ENCODE peak calls at places on chromosomes 13 and 19, in seven cellular contexts. L is suprapubic skin, V is breast epithelium, T is uterus, Q is lower leg skin, P is transverse colon, K is tibial nerve. R is an unnamed sample.

GRCh38 chr19:21751379-21751778 is 16.0 kb downstream of the ZNF100 start:
- DNase-seq in T (no peak), V (no peak), Q (no peak), P (no peak), L (no peak), K (no peak), R (no peak)

GRCh38 chr19:5621311-5621944 is 1.1 kb downstream of the SAFB2 start:
- DNase-seq in P (peak; percentile 18), Q (peak; percentile 84), K (no peak), T (peak; percentile 72), L (no peak), V (no peak), R (no peak)

GRCh38 chr19:5665781-5666513 is 14.4 kb downstream of the MICOS13 start:
- DNase-seq in L (no peak), K (no peak), T (no peak), Q (no peak), P (no peak), V (no peak), R (no peak)

GRCh38 chr19:18756896-18757295 is 34.2 kb downstream of the COMP start:
- DNase-seq in T (no peak), V (peak; percentile 82), K (no peak), Q (no peak), L (no peak), P (no peak), R (no peak)

GRCh38 chr13:42458193-42458592 is 115.8 kb upstream of the TNFSF11 start:
- DNase-seq in T (no peak), L (no peak), Q (no peak), P (no peak), V (no peak), K (no peak), R (no peak)

GRCh38 chr13:27035892-27036235 is 135.7 kb downstream of the USP12 start:
- DNase-seq in L (peak; percentile 47), Q (peak; percentile 70), K (no peak), V (no peak), T (no peak), P (no peak), R (no peak)

GRCh38 chr13:74077375-74077774 is 56.8 kb downstream of the KLF12 start:
- DNase-seq in T (no peak), K (no peak), P (no peak), Q (no peak), V (no peak), L (no peak), R (no peak)

GRCh38 chr19:13132471-13133166 is 14.6 kb downstream of the NACC1 start:
- DNase-seq in P (no peak), T (no peak), K (no peak), Q (no peak), L (no peak), V (no peak), R (no peak)

GRCh38 chr19:7467009-7467989 is 21.5 kb downstream of the PEX11G start:
- DNase-seq in P (no peak), V (no peak), Q (no peak), K (no peak), T (no peak), L (no peak), R (no peak)

GRCh38 chr19:334296-335071 is 10.1 kb downstream of the MIER2 start:
- DNase-seq in Q (no peak), K (no peak), P (no peak), T (no peak), L (peak; percentile 56), V (no peak), R (no peak)

GRCh38 chr19:17764348-17764747 is 13.1 kb downstream of the FCHO1 start:
- DNase-seq in K (no peak), T (no peak), P (no peak), L (no peak), Q (no peak), V (no peak), R (no peak)

GRCh38 chr13:30900952-30901749 is 4.9 kb upstream of the MEDAG start:
- DNase-seq in T (no peak), K (no peak), V (no peak), P (no peak), Q (no peak), L (no peak), R (no peak)

GRCh38 chr19:5826531-5827341 is 12.8 kb downstream of the FUT6 start:
- DNase-seq in K (no peak), Q (peak; percentile 90), L (no peak), V (peak; percentile 71), P (peak; percentile 88), T (no peak), R (no peak)

GRCh38 chr13:33328691-33329090 is 43.1 kb upstream of the STARD13 start:
- DNase-seq in T (no peak), K (no peak), V (no peak), P (no peak), Q (no peak), L (no peak), R (no peak)

DNA sequence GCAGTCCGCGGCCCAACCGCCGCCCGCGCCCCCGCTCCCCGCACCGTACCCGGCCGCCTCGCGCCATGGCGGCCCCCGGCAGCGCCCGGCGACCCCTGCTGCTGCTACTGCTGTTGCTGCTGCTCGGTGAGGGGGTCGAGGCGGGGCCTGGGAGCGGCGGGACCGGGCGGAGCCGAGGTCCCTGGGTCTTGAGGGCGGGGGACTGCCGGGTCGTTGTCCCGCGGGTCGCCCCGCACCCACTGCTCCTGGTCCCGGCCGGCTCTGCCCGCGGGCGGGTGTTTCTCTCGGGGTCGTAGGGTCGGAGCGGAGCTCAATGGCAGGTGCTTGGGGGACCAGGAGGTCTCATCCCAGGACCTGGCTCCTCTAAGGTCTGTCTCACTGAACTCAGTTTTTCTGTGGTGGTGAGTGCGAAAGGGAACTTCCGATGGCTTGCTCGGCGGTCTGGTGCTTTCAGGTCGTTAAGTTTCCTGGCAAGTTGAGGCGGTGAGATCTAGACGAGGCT is 382 bp downstream of the LAMP1 start:
- DNase-seq in K (no peak), P (peak; percentile 26), Q (peak; percentile 90), V (no peak), T (no peak), L (no peak), R (no peak)
- TF ChIP-seq POLR2A in K (no peak), P (no peak), Q (no peak), V (no peak), T (no peak), L (no peak), R (peak; percentile 70)

DNA sequence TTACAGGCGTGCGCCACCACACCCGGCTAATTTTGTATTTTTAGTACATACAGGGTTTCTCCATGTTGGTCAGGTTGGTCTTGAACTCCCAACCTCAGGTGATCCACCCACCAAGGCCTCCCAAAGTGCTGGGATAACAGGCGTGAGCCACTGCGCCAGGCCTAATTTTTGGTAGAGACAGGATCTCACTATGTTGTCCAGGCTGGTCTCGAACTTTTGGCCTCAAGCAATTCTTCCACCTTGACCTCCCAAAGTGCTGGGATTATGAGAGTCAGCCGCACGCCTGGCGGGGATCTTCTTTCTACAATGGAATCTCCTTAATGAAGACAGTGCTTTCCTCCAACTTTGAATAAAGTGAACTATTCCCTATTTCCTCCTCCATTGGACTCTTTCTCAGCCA is 5.8 kb downstream of the RASIP1 start:
- DNase-seq in V (no peak), L (no peak), P (no peak), T (no peak), K (no peak), Q (no peak), R (no peak)
- TF ChIP-seq POLR2A in V (no peak), L (no peak), P (no peak), T (no peak), K (no peak), Q (no peak), R (no peak)

GRCh38 chr19:55228403-55229031 is at the start of gene TMEM86B:
- DNase-seq in K (no peak), V (no peak), P (no peak), Q (no peak), L (no peak), T (no peak), R (no peak)
- TF ChIP-seq POLR2A in K (no peak), V (no peak), P (no peak), Q (no peak), L (no peak), T (no peak), R (no peak)

GRCh38 chr19:14401468-14401867 is 17.7 kb downstream of the DDX39A start:
- DNase-seq in T (no peak), P (no peak), L (no peak), V (no peak), Q (no peak), K (no peak), R (no peak)

GRCh38 chr19:14405380-14405757 is 13.8 kb downstream of the DDX39A start:
- DNase-seq in P (no peak), V (no peak), Q (no peak), T (no peak), K (no peak), L (no peak), R (no peak)

GRCh38 chr19:14405758-14406644 is 13.1 kb downstream of the DDX39A start:
- DNase-seq in L (peak; percentile 92), V (peak; percentile 89), Q (peak; percentile 95), P (peak; percentile 87), K (peak; percentile 72), T (peak; percentile 86), R (peak; percentile 100)

GRCh38 chr19:14406645-14407331 is 12.4 kb downstream of the DDX39A start:
- DNase-seq in Q (no peak), T (no peak), P (no peak), K (no peak), L (no peak), V (no peak), R (no peak)

DNA sequence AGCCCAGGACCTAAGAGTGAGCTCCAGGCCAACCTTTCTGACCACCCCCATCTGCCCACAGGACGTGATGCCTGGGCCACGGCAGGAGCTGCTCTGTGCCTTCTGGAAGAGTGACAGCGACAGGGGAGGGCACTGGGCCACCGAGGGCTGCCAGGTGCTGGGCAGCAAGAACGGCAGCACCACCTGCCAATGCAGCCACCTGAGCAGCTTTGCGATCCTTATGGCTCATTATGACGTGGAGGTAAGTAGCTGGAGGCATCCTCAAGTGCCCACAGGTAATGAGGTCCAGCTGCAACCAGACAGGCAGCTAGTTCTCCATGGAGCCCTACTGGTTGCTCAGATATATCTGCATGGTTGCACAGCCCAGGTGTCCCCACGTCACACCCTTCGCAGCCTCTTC is 14.8 kb downstream of the DDX39A start:
- DNase-seq in V (no peak), Q (no peak), K (no peak), T (no peak), P (no peak), L (no peak), R (no peak)
- TF ChIP-seq POLR2A in V (no peak), Q (no peak), K (no peak), T (no peak), P (no peak), L (no peak), R (peak; percentile 36)

DNA sequence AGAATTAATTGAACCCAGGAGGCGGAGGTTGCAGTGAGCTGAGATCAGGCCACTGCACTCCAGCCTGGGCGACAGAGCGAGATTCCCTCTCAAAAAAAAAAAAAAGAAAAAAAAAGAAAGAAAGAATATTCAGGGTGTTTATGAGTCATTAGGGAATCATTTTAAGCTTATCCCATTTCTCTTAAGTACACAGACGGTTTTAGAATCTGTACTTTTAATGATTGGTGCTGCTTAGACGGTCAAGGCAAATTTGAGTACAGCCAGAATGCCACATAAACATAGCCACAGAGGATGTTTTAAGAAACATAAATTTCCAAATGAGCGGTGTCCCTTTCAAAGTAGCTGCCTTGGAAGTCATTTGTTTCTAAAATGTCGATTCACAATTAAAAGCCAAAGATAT is 2.6 kb downstream of the SPRYD7 start:
- DNase-seq in P (no peak), T (no peak), L (no peak), K (no peak), V (no peak), Q (no peak), R (no peak)
- TF ChIP-seq POLR2A in P (no peak), T (no peak), L (no peak), K (no peak), V (no peak), Q (no peak), R (no peak)